ENCODE peak calls at places on chromosomes 5 and 9, in four cellular contexts. W is SK-N-SH, V is K562, K is GM12878. C is an unnamed sample.

GRCh38 chr5:132310141-132310834 is 16.1 kb downstream of the SLC22A4 start:
- DNase-seq in K (no peak), V (no peak), W (no peak), C (no peak)

GRCh38 chr5:154714271-154714986 is 40.7 kb upstream of the LARP1 start:
- DNase-seq in V (no peak), K (peak), W (no peak), C (no peak)

GRCh38 chr5:114148253-114148652 is 213.6 kb upstream of the KCNN2 start:
- DNase-seq in K (no peak), W (no peak), V (no peak), C (no peak)

GRCh38 chr9:117707561-117707960 is 3.4 kb downstream of the TLR4 start:
- DNase-seq in K (no peak), V (no peak), W (no peak), C (no peak)

GRCh38 chr5:39266442-39266841 is 47.1 kb upstream of the FYB1 start:
- DNase-seq in V (peak), W (no peak), K (no peak), C (no peak)

GRCh38 chr5:126104951-126105350 is 318.3 kb upstream of the GRAMD2B start:
- DNase-seq in K (no peak), V (no peak), W (no peak), C (no peak)

GRCh38 chr9:10112798-10113197 is 500.0 kb downstream of the PTPRD start:
- DNase-seq in K (no peak), V (no peak), W (no peak), C (no peak)

GRCh38 chr9:127566351-127567001 is 45.6 kb upstream of the STXBP1 start:
- DNase-seq in K (no peak), V (no peak), W (no peak), C (no peak)

GRCh38 chr5:78377056-78377717 is 16.8 kb downstream of the SCAMP1 start:
- DNase-seq in K (no peak), V (no peak), W (no peak), C (no peak)

GRCh38 chr5:83422284-83422683 is 49.3 kb upstream of the VCAN start:
- DNase-seq in W (no peak), K (no peak), V (no peak), C (no peak)

GRCh38 chr9:84772511-84772910 is 103.0 kb downstream of the NTRK2 start:
- DNase-seq in K (no peak), V (no peak), W (no peak), C (no peak)

GRCh38 chr5:108753331-108753730 is 5.6 kb downstream of the FER start:
- DNase-seq in W (no peak), V (no peak), K (no peak), C (no peak)

GRCh38 chr5:75234251-75234650 is 2.4 kb downstream of the ANKRD31 start:
- DNase-seq in V (no peak), K (no peak), W (no peak), C (no peak)

GRCh38 chr9:17600962-17601593 is 22.2 kb downstream of the SH3GL2 start:
- DNase-seq in V (no peak), W (no peak), K (no peak), C (no peak)

GRCh38 chr9:32128546-32128945 is 255.9 kb upstream of the ACO1 start:
- DNase-seq in W (no peak), K (no peak), V (no peak), C (peak)

DNA sequence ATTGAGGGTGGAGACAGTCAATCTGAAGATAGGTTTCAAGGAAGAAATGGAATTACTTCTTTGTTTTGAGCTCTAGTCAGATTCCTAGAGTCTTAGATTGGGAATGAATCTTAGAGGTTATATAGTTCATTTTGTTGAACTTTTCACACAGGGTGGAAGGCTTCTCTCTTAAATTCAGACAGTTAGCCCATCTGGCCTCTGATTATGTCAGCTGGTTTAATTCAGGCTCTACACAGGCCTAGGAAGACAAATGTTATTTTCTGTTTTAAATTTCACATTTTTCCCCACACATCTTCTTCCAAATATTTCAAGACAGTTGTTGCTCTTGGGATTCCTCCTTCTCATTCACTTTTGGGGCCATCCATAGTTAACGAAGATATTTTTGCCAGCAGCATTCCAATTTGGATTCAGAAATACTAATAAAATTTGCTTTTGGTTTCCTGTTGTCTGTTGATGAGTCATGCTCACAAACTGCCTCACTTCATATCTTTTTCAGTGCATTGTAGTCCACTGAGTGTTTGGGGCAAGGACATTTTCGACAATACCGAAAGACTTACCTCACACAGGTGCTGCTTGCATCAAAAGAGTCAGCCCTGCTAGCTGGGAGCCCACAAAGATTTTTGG is 475.4 kb downstream of the DMAC1 start:
- DNase-seq in V (no peak), W (no peak), K (no peak), C (no peak)
- TF ChIP-seq USF1 in V (no peak), W (no peak), K (no peak), C (no peak)

GRCh38 chr5:121783700-121784099 is 68.0 kb upstream of the FTMT start:
- DNase-seq in K (no peak), W (no peak), V (no peak), C (no peak)
- TF ChIP-seq USF1 in K (no peak), W (no peak), V (no peak), C (no peak)

DNA sequence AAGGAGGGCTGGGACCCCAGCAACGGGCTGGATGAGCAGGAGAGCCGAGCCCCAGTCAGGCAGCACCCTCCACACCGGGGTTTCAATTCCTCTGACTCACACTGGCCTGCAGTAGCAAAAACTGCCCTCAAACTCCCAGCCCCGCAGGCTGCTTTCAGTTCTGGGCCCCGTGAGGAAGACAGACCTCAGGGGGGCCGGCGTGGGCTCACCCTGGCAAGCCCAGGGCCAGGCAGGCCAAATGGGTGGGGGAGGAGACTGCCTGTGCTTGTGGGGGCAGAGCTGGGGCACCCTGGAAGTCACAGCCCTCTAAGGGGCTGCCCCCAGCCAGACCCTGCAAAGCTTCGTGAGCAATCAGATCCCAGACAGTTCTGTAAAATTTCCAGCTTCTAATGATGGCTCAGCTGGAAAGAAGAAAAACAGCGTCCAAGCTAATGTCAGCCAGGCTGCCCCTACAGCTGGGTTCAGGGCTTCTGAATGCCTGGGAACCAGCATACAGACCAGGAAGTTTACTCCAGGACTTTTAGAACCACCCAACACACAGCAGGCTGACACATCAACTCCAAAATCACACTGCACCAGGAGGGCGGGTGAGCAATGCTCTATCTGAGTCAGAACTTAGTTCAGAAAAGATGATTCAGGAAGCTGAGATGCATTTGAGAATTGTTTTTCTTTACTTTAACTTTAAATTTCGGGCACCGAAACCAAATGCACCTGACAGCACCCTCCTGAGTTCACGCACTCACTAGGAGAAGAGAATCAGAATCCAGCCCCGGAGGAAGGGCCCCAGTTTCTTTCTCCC is 34.7 kb downstream of the LPCAT1 start:
- DNase-seq in V (no peak), K (peak), W (no peak), C (no peak)
- TF ChIP-seq USF1 in V (no peak), K (no peak), W (no peak), C (no peak)

DNA sequence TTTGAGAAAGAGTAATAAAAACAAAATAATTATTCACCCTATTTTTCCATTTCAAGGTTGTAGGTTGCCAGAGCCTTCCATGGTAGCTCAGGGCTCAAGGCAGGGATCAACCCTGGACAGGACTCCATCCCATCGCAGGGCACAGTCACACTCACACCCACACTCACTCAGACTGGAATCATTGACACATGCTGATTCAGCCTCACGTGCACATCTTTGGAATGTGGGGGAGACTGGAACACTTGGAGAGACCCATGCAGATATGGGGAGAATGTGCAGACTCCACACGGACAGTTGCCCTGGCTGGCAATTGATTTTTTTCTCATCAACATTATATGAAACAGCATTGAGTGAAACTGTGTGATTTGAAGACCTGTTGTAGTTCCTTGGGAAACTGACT is 234.1 kb downstream of the ADGRV1 start:
- DNase-seq in W (no peak), K (no peak), V (no peak), C (no peak)
- TF ChIP-seq USF1 in W (no peak), K (no peak), V (no peak), C (no peak)

GRCh38 chr5:138470322-138471285 is 5.3 kb downstream of the EGR1 start:
- DNase-seq in V (no peak), W (peak), K (no peak), C (no peak)
- TF ChIP-seq USF1 in V (no peak), W (no peak), K (no peak), C (no peak)

GRCh38 chr9:79026311-79026710 is 545.5 kb upstream of the TLE4 start:
- DNase-seq in K (peak), W (no peak), V (no peak), C (no peak)
- TF ChIP-seq USF1 in K (no peak), W (no peak), V (no peak), C (no peak)

GRCh38 chr5:173968154-173968553 is 20.8 kb upstream of the C5orf47 start:
- DNase-seq in W (peak), V (no peak), K (no peak), C (peak)

GRCh38 chr5:173972844-173973613 is 15.9 kb upstream of the C5orf47 start:
- DNase-seq in W (peak), V (peak), K (peak), C (peak)

GRCh38 chr5:173971681-173972080 is 17.3 kb upstream of the C5orf47 start:
- DNase-seq in V (no peak), K (no peak), W (no peak), C (no peak)

GRCh38 chr5:173970878-173971650 is 17.9 kb upstream of the C5orf47 start:
- DNase-seq in W (no peak), V (no peak), K (no peak), C (no peak)

GRCh38 chr5:173969167-173970049 is 19.6 kb upstream of the C5orf47 start:
- DNase-seq in W (no peak), K (no peak), V (peak), C (no peak)
- TF ChIP-seq USF1 in W (no peak), K (no peak), V (no peak), C (no peak)

GRCh38 chr9:37977851-37978250 is 73.9 kb upstream of the SLC25A51 start:
- DNase-seq in W (peak), V (no peak), K (no peak), C (no peak)
- TF ChIP-seq USF1 in W (no peak), V (no peak), K (no peak), C (no peak)

DNA sequence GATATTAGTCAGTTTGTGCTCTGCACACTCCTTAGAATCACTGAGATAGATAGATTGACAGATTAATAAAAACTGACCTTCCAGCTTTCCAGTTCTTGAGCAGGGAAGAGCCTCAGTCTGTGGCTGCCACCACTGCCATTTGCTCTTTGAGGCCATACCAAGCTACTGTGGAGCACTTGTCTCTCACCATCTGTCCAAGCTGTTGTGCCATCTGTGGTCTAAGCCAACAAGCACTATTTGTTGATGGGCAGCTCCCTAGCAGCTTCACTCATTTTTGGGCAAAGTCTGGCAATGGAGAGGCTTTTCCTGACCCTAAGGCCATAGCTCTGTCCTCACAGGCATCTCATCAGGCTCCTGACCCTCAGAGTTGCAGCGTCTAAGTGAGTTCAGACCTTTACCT is 30.4 kb downstream of the HTR1A start:
- DNase-seq in K (no peak), V (no peak), W (no peak), C (no peak)
- TF ChIP-seq USF1 in K (no peak), V (no peak), W (no peak), C (no peak)

C was measured in WTC11.